ENCODE peak calls at places on chromosomes 7 and 10, in six cellular contexts. One of them, this sample, is unnamed.

GRCh38 chr10:70985824-70986336 is 97.5 kb upstream of the PCBD1 start:
- DNase-seq in dorsolateral prefrontal cortex: no peak
- DNase-seq in A673: no peak
- DNase-seq in brain microvascular endothelial cell: no peak
- DNase-seq in BJ: no peak
- DNase-seq in keratinocyte: peak
- DNase-seq in this sample: no peak

GRCh38 chr10:119315128-119316001 is 108.0 kb downstream of the GRK5 start:
- DNase-seq in BJ: peak
- DNase-seq in dorsolateral prefrontal cortex: peak
- DNase-seq in keratinocyte: no peak
- DNase-seq in brain microvascular endothelial cell: peak
- DNase-seq in A673: peak
- DNase-seq in this sample: no peak

GRCh38 chr10:101467286-101467770 is 113.4 kb downstream of the BTRC start:
- DNase-seq in BJ: peak
- DNase-seq in dorsolateral prefrontal cortex: no peak
- DNase-seq in brain microvascular endothelial cell: peak
- DNase-seq in A673: peak
- DNase-seq in keratinocyte: peak
- DNase-seq in this sample: no peak

GRCh38 chr7:87506243-87507180 is 31.0 kb upstream of the ABCB4 start:
- DNase-seq in BJ: no peak
- DNase-seq in dorsolateral prefrontal cortex: no peak
- DNase-seq in A673: peak
- DNase-seq in brain microvascular endothelial cell: no peak
- DNase-seq in keratinocyte: no peak
- DNase-seq in this sample: no peak

GRCh38 chr7:93622036-93622714 is 47.7 kb upstream of the CALCR start:
- DNase-seq in A673: peak
- DNase-seq in dorsolateral prefrontal cortex: peak
- DNase-seq in brain microvascular endothelial cell: peak
- DNase-seq in keratinocyte: no peak
- DNase-seq in BJ: no peak
- DNase-seq in this sample: no peak

GRCh38 chr7:112252141-112252540 is 45.6 kb downstream of the ZNF277 start:
- DNase-seq in BJ: no peak
- DNase-seq in A673: no peak
- DNase-seq in dorsolateral prefrontal cortex: no peak
- DNase-seq in keratinocyte: no peak
- DNase-seq in brain microvascular endothelial cell: no peak
- DNase-seq in this sample: no peak

GRCh38 chr7:78420001-78420400 is 621.4 kb downstream of the PHTF2 start:
- DNase-seq in dorsolateral prefrontal cortex: no peak
- DNase-seq in A673: no peak
- DNase-seq in BJ: no peak
- DNase-seq in brain microvascular endothelial cell: no peak
- DNase-seq in keratinocyte: no peak
- DNase-seq in this sample: no peak

GRCh38 chr7:87223666-87224065 is 4.1 kb upstream of the TMEM243 start:
- DNase-seq in keratinocyte: peak
- DNase-seq in brain microvascular endothelial cell: no peak
- DNase-seq in BJ: no peak
- DNase-seq in dorsolateral prefrontal cortex: no peak
- DNase-seq in A673: no peak
- DNase-seq in this sample: no peak

GRCh38 chr10:69047111-69047837 is 40.6 kb upstream of the SRGN start:
- DNase-seq in A673: no peak
- DNase-seq in brain microvascular endothelial cell: no peak
- DNase-seq in BJ: no peak
- DNase-seq in keratinocyte: no peak
- DNase-seq in dorsolateral prefrontal cortex: no peak
- DNase-seq in this sample: no peak

GRCh38 chr7:45066409-45066808 is 22.4 kb downstream of the NACAD start:
- DNase-seq in brain microvascular endothelial cell: no peak
- DNase-seq in dorsolateral prefrontal cortex: no peak
- DNase-seq in A673: no peak
- DNase-seq in keratinocyte: no peak
- DNase-seq in BJ: no peak
- DNase-seq in this sample: no peak

GRCh38 chr7:104933433-104934074 is 80.5 kb upstream of the KMT2E start:
- DNase-seq in brain microvascular endothelial cell: no peak
- DNase-seq in keratinocyte: no peak
- DNase-seq in BJ: no peak
- DNase-seq in A673: no peak
- DNase-seq in dorsolateral prefrontal cortex: no peak
- DNase-seq in this sample: no peak

GRCh38 chr7:144256112-144256511 is 8.5 kb downstream of the OR2A7 start:
- DNase-seq in dorsolateral prefrontal cortex: no peak
- DNase-seq in BJ: no peak
- DNase-seq in A673: peak
- DNase-seq in brain microvascular endothelial cell: no peak
- DNase-seq in keratinocyte: no peak
- DNase-seq in this sample: no peak

GRCh38 chr7:27492224-27492623 is 170.5 kb downstream of the HIBADH start:
- DNase-seq in BJ: no peak
- DNase-seq in dorsolateral prefrontal cortex: no peak
- DNase-seq in keratinocyte: no peak
- DNase-seq in A673: no peak
- DNase-seq in brain microvascular endothelial cell: no peak
- DNase-seq in this sample: no peak

GRCh38 chr10:76555271-76555670 is 1082.3 kb downstream of the KCNMA1 start:
- DNase-seq in A673: no peak
- DNase-seq in dorsolateral prefrontal cortex: no peak
- DNase-seq in keratinocyte: no peak
- DNase-seq in BJ: no peak
- DNase-seq in brain microvascular endothelial cell: no peak
- DNase-seq in this sample: no peak

GRCh38 chr10:43573250-43574034 is 974 bp downstream of the ZNF239 start:
- DNase-seq in A673: no peak
- DNase-seq in BJ: no peak
- DNase-seq in dorsolateral prefrontal cortex: no peak
- DNase-seq in brain microvascular endothelial cell: no peak
- DNase-seq in keratinocyte: no peak
- DNase-seq in this sample: no peak

GRCh38 chr10:128927389-128927788 is 539.7 kb upstream of the MGMT start:
- DNase-seq in BJ: no peak
- DNase-seq in brain microvascular endothelial cell: no peak
- DNase-seq in dorsolateral prefrontal cortex: no peak
- DNase-seq in keratinocyte: no peak
- DNase-seq in A673: no peak
- DNase-seq in this sample: no peak

GRCh38 chr10:29370612-29371092 is 81.8 kb downstream of the LYZL1 start:
- DNase-seq in A673: no peak
- DNase-seq in BJ: no peak
- DNase-seq in keratinocyte: no peak
- DNase-seq in dorsolateral prefrontal cortex: no peak
- DNase-seq in brain microvascular endothelial cell: no peak
- DNase-seq in this sample: no peak

GRCh38 chr7:116328161-116328560 is 117.8 kb downstream of the TES start:
- DNase-seq in BJ: peak
- DNase-seq in brain microvascular endothelial cell: no peak
- DNase-seq in A673: no peak
- DNase-seq in keratinocyte: no peak
- DNase-seq in dorsolateral prefrontal cortex: no peak
- DNase-seq in this sample: no peak

GRCh38 chr7:99008921-99009530 is 130.7 kb downstream of the TRRAP start:
- DNase-seq in BJ: no peak
- DNase-seq in brain microvascular endothelial cell: no peak
- DNase-seq in keratinocyte: no peak
- DNase-seq in A673: no peak
- DNase-seq in dorsolateral prefrontal cortex: no peak
- DNase-seq in this sample: peak

GRCh38 chr10:95134490-95134889 is 59.5 kb upstream of the ACSM6 start:
- DNase-seq in keratinocyte: no peak
- DNase-seq in A673: no peak
- DNase-seq in BJ: no peak
- DNase-seq in brain microvascular endothelial cell: no peak
- DNase-seq in dorsolateral prefrontal cortex: no peak
- DNase-seq in this sample: no peak

GRCh38 chr10:51377932-51378206 is 303.6 kb downstream of the PRKG1 start:
- DNase-seq in brain microvascular endothelial cell: no peak
- DNase-seq in BJ: no peak
- DNase-seq in keratinocyte: no peak
- DNase-seq in dorsolateral prefrontal cortex: no peak
- DNase-seq in A673: no peak
- DNase-seq in this sample: no peak

GRCh38 chr10:132944510-132944909 is 2.1 kb upstream of the CFAP46 start:
- DNase-seq in keratinocyte: no peak
- DNase-seq in dorsolateral prefrontal cortex: no peak
- DNase-seq in A673: no peak
- DNase-seq in BJ: no peak
- DNase-seq in brain microvascular endothelial cell: no peak
- DNase-seq in this sample: no peak

GRCh38 chr7:47707596-47707995 is 125.7 kb upstream of the TNS3 start:
- DNase-seq in dorsolateral prefrontal cortex: no peak
- DNase-seq in BJ: no peak
- DNase-seq in brain microvascular endothelial cell: no peak
- DNase-seq in keratinocyte: no peak
- DNase-seq in A673: no peak
- DNase-seq in this sample: no peak

GRCh38 chr7:158783595-158783994 is 45.7 kb downstream of the ESYT2 start:
- DNase-seq in keratinocyte: no peak
- DNase-seq in dorsolateral prefrontal cortex: no peak
- DNase-seq in BJ: no peak
- DNase-seq in brain microvascular endothelial cell: no peak
- DNase-seq in A673: no peak
- DNase-seq in this sample: no peak

GRCh38 chr7:13834328-13834761 is 155.1 kb downstream of the ETV1 start:
- DNase-seq in brain microvascular endothelial cell: no peak
- DNase-seq in BJ: no peak
- DNase-seq in dorsolateral prefrontal cortex: no peak
- DNase-seq in keratinocyte: no peak
- DNase-seq in A673: no peak
- DNase-seq in this sample: no peak

GRCh38 chr7:133044722-133045473 is 37.0 kb downstream of the CHCHD3 start:
- DNase-seq in A673: no peak
- DNase-seq in dorsolateral prefrontal cortex: no peak
- DNase-seq in keratinocyte: no peak
- DNase-seq in BJ: no peak
- DNase-seq in brain microvascular endothelial cell: no peak
- DNase-seq in this sample: no peak

GRCh38 chr10:131692176-131692575 is 208.6 kb upstream of the PPP2R2D start:
- DNase-seq in keratinocyte: no peak
- DNase-seq in dorsolateral prefrontal cortex: no peak
- DNase-seq in A673: no peak
- DNase-seq in brain microvascular endothelial cell: no peak
- DNase-seq in BJ: no peak
- DNase-seq in this sample: peak

GRCh38 chr7:139586286-139586685 is 62.8 kb downstream of the CLEC2L start:
- DNase-seq in brain microvascular endothelial cell: no peak
- DNase-seq in A673: no peak
- DNase-seq in BJ: no peak
- DNase-seq in dorsolateral prefrontal cortex: no peak
- DNase-seq in keratinocyte: no peak
- DNase-seq in this sample: no peak

GRCh38 chr10:52883996-52884871 is 111.7 kb upstream of the MBL2 start:
- DNase-seq in keratinocyte: peak
- DNase-seq in BJ: no peak
- DNase-seq in A673: peak
- DNase-seq in brain microvascular endothelial cell: peak
- DNase-seq in dorsolateral prefrontal cortex: no peak
- DNase-seq in this sample: no peak

GRCh38 chr7:16822029-16822428 is 17.2 kb upstream of the AGR2 start:
- DNase-seq in keratinocyte: no peak
- DNase-seq in BJ: no peak
- DNase-seq in brain microvascular endothelial cell: no peak
- DNase-seq in dorsolateral prefrontal cortex: no peak
- DNase-seq in A673: no peak
- DNase-seq in this sample: no peak

GRCh38 chr7:154929006-154929726 is 73.8 kb downstream of the PAXIP1 start:
- DNase-seq in A673: peak
- DNase-seq in keratinocyte: no peak
- DNase-seq in BJ: no peak
- DNase-seq in brain microvascular endothelial cell: no peak
- DNase-seq in dorsolateral prefrontal cortex: no peak
- DNase-seq in this sample: no peak

GRCh38 chr7:137715101-137715500 is 131.7 kb downstream of the DGKI start:
- DNase-seq in keratinocyte: no peak
- DNase-seq in dorsolateral prefrontal cortex: no peak
- DNase-seq in A673: no peak
- DNase-seq in brain microvascular endothelial cell: no peak
- DNase-seq in BJ: no peak
- DNase-seq in this sample: no peak